ENCODE peak calls at places on chromosomes 1 and 21, in five cellular contexts. A is gastrocnemius medialis, I is colonic mucosa, J is fibroblast of lung, O is transverse colon. W is an unnamed sample.
A peak's percentile ranks its signal among the peaks of the same experiment; 100 is the strongest.

GRCh38 chr1:26993237-26994019 is at the start of gene TRNP1:
- DNase-seq in I (peak; percentile 73), O (peak; percentile 53), J (peak; percentile 67), A (no peak), W (peak; percentile 49)

GRCh38 chr1:111052246-111052645 is 87.6 kb downstream of the DRAM2 start:
- DNase-seq in A (no peak), O (no peak), J (no peak), I (no peak), W (peak; percentile 36)

GRCh38 chr1:11929849-11930248 is 3.6 kb upstream of the KIAA2013 start:
- DNase-seq in J (no peak), O (peak; percentile 75), I (peak; percentile 85), A (peak; percentile 77), W (peak; percentile 44)

GRCh38 chr1:94501426-94501825 is 40.1 kb downstream of the F3 start:
- DNase-seq in O (no peak), J (no peak), A (no peak), I (no peak), W (no peak)

GRCh38 chr1:81296584-81296983 is 504.1 kb upstream of the ADGRL2 start:
- DNase-seq in O (no peak), J (peak; percentile 50), I (no peak), A (no peak), W (no peak)

GRCh38 chr1:27306892-27307850 is 14.8 kb upstream of the TMEM222 start:
- DNase-seq in O (no peak), J (no peak), A (no peak), I (no peak), W (no peak)

GRCh38 chr1:14689996-14690614 is 91.6 kb downstream of the KAZN start:
- DNase-seq in A (no peak), O (no peak), J (peak; percentile 77), I (no peak), W (no peak)

GRCh38 chr21:24045775-24046215 is 1561.5 kb downstream of the MRPL39 start:
- DNase-seq in A (no peak), O (peak; percentile 10), J (peak; percentile 94), I (peak; percentile 27), W (no peak)

GRCh38 chr21:33383056-33383888 is 19.9 kb upstream of the IFNGR2 start:
- DNase-seq in O (peak; percentile 81), A (no peak), I (peak; percentile 64), J (peak; percentile 83), W (peak; percentile 97)

GRCh38 chr1:91427741-91428140 is 23.1 kb upstream of the HFM1 start:
- DNase-seq in A (no peak), I (no peak), J (no peak), O (no peak), W (no peak)

GRCh38 chr1:53395671-53396215 is 63.5 kb upstream of the DMRTB1 start:
- DNase-seq in J (no peak), I (no peak), O (no peak), A (no peak), W (no peak)

GRCh38 chr1:8055973-8056372 is 29.9 kb upstream of the ERRFI1 start:
- DNase-seq in A (no peak), I (no peak), O (no peak), J (peak; percentile 90), W (peak; percentile 90)

GRCh38 chr1:94716966-94717365 is 103.2 kb upstream of the SLC44A3 start:
- DNase-seq in O (no peak), A (no peak), I (no peak), J (peak; percentile 19), W (no peak)

DNA sequence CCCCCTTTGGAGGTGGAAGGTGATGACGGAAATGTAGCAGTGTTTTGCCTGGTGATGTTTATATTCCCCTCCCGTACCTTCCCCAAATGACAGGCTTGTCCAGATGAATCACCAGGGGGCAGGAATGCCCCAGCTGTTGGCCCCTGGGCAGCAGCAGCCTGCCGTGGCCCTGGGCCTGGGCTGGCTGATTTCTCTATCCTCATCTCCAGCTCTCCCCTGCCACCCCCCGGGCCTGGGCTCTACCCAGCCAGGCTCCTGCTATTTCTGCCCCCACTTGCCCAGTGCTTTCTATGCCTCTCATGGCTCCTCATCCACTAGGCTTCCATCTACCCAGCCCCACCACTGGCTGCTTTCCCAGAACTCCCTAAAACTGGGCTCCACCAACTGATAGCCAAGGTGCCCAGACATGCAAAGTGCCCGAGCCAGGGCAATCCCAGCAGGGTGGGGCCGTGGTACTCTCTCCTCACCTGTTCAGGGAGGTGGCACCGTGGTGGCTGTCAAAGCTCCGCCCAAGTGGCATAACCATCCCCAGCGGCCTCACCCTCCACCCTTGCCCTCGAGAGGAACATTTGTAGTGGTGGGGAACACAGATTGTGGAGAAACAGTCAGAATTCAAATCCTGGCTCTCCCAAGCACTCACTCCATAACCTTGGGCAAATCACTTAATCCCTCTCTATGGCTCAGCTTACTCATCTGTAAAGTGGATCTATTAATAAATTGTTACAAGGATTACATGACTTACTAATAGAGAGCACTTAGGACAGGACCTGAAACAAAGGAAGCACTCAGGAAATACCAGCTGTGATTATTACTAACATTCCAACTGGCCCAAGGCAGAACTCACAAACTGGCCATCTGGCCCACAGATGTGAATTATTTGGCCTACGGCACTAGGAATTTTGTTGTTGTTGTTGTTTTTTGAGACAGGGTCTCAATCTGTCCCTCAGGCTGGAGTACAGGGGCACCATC is 12.8 kb upstream of the ECE1 start:
- DNase-seq in O (peak; percentile 84), A (no peak), I (peak; percentile 85), J (peak; percentile 87), W (peak; percentile 58)
- TF ChIP-seq CTCF in O (no peak), A (no peak), I (no peak), J (peak; percentile 8), W (no peak)

GRCh38 chr1:176178316-176178715 is 28.8 kb downstream of the COP1 start:
- DNase-seq in J (no peak), A (no peak), I (no peak), O (no peak), W (no peak)

GRCh38 chr1:176172215-176172614 is 34.9 kb downstream of the COP1 start:
- DNase-seq in A (no peak), I (no peak), O (no peak), J (no peak), W (no peak)

GRCh38 chr1:176177764-176178163 is 29.3 kb downstream of the COP1 start:
- DNase-seq in I (no peak), A (no peak), J (no peak), O (no peak), W (no peak)

GRCh38 chr1:176174108-176174507 is 33.0 kb downstream of the COP1 start:
- DNase-seq in J (peak; percentile 9), A (no peak), O (no peak), I (no peak), W (no peak)
- H3K27me3 ChIP-seq in J (no peaks in the 10 kb centered on the region), A (no peaks in the 10 kb centered on the region), O (no peaks in the 10 kb centered on the region), I (no peaks in the 10 kb centered on the region), W (no peaks in the 10 kb centered on the region)

DNA sequence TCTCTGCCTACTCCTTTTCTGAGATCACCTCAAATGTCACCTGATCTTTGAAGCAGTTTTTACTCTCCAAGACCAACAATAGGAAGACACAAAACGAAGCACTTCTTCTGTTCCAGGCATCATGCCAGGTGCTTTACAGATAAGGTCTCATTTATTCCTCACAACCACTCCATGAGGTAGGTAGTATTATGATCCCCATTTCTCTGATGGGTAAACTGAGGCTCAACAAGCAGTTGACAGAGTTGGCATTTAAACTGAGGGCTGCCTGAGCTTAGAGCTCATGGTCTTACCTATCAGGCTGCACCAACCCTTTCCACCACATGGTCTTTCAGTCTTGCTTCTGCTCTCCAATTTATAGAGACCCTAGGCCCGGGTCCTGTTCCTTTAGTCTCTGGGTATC is 147.2 kb upstream of the JUN start:
- DNase-seq in I (no peak), A (no peak), O (no peak), J (no peak), W (no peak)
- TF ChIP-seq CTCF in I (no peak), A (no peak), O (no peak), J (no peak), W (no peak)

GRCh38 chr1:3063379-3064295 is 5.4 kb upstream of the PRDM16 start:
- DNase-seq in A (no peak), J (no peak), I (no peak), O (peak; percentile 6), W (no peak)
- H3K27me3 ChIP-seq in A (peaks cover 62% of the 10 kb centered on the region), J (peaks cover 35% of the 10 kb centered on the region), I (peaks cover 75% of the 10 kb centered on the region), O (peaks cover 87% of the 10 kb centered on the region), W (peaks cover 11% of the 10 kb centered on the region)

GRCh38 chr1:19811206-19811851 is 3.8 kb downstream of the RNF186 start:
- DNase-seq in I (peak; percentile 72), O (peak; percentile 66), A (no peak), J (peak; percentile 15), W (peak; percentile 35)
- TF ChIP-seq CTCF in I (peak; percentile 33), O (peak; percentile 44), A (no peak), J (peak; percentile 83), W (peak; percentile 77)

GRCh38 chr1:2525896-2526823 is at the start of gene PANK4:
- DNase-seq in O (peak; percentile 92), A (peak; percentile 90), J (peak; percentile 94), I (peak; percentile 93), W (peak; percentile 72)

GRCh38 chr1:2526824-2527552 is 592 bp upstream of the PANK4 start:
- DNase-seq in I (peak; percentile 49), A (peak; percentile 76), O (peak; percentile 49), J (peak; percentile 48), W (peak; percentile 69)

GRCh38 chr1:2528016-2528415 is 1.6 kb upstream of the PANK4 start:
- DNase-seq in J (no peak), I (no peak), A (peak; percentile 85), O (no peak), W (no peak)

GRCh38 chr1:2528611-2528965 is 1.5 kb downstream of the HES5 start:
- DNase-seq in A (no peak), I (no peak), O (no peak), J (no peak), W (no peak)

GRCh38 chr1:2527553-2527860 is 1.1 kb upstream of the PANK4 start:
- DNase-seq in I (no peak), J (no peak), O (no peak), A (no peak), W (no peak)
- H3K27me3 ChIP-seq in I (peaks cover 19% of the 10 kb centered on the region), J (peaks cover 5% of the 10 kb centered on the region), O (peaks cover 28% of the 10 kb centered on the region), A (no peaks in the 10 kb centered on the region), W (no peaks in the 10 kb centered on the region)

GRCh38 chr21:41610042-41610839 is 102.3 kb upstream of the TMPRSS2 start:
- DNase-seq in I (peak; percentile 78), A (no peak), O (peak; percentile 74), J (peak; percentile 42), W (peak; percentile 63)

GRCh38 chr21:41611441-41611840 is 103.5 kb upstream of the TMPRSS2 start:
- DNase-seq in I (no peak), J (no peak), O (no peak), A (no peak), W (no peak)

GRCh38 chr21:41613421-41613998 is 105.6 kb upstream of the TMPRSS2 start:
- DNase-seq in J (peak; percentile 13), A (no peak), I (no peak), O (no peak), W (no peak)

GRCh38 chr21:41612674-41613250 is 104.8 kb upstream of the TMPRSS2 start:
- DNase-seq in I (peak; percentile 65), A (peak; percentile 47), J (peak; percentile 98), O (peak; percentile 57), W (peak; percentile 87)

DNA sequence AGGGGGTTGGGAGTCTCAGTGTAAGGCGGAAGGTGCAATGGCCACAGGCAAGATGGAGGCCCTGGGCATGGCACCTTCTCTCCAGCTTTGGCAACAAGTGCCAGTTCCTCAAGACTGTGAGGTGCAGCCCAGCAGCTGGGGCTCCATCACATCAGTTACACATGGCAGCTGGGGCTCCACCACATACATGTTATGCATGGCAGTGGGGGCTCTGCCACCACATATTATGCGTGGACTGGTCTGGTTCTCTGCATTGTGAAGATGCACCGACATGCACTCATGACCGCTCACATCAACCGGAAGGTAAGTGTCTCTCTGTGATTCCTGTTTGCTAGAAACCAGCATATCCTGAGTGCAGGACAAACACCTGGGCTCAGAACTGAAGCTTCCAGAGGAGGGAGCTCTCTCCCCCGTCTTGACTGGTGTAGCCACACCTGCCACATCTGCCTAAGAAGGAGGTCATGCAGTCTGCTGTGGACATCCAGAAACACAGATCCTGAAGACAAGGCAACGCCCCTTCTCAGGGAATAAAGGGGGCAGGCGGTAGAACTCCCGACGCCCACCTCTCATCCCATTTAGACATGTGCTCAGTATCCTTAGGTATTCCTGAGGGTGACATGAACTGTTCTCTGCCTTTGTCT is 104.1 kb upstream of the TMPRSS2 start:
- DNase-seq in O (peak; percentile 77), I (peak; percentile 78), J (peak; percentile 33), A (no peak), W (peak; percentile 70)
- TF ChIP-seq CTCF in O (peak; percentile 7), I (no peak), J (no peak), A (no peak), W (peak; percentile 75)

W was measured in bronchial epithelial cell.